ENCODE peak calls at places on chromosomes 11 and 22, in seven cellular contexts. N is tibial nerve, U is neural crest cell, A is BJ, J is HCT116, X is nephron progenitor cell, V is lower leg skin. C is an unnamed sample.

GRCh38 chr22:22923930-22924329 is 36.3 kb downstream of the IGLL5 start:
- DNase-seq in N (no peak), U (no peak), A (no peak), J (no peak), X (no peak), V (no peak), C (no peak)

GRCh38 chr22:40247976-40248375 is 70.3 kb downstream of the TNRC6B start:
- DNase-seq in N (no peak), U (no peak), A (no peak), J (no peak), X (no peak), V (no peak), C (peak)

GRCh38 chr11:101129203-101129943 is at the start of gene PGR:
- DNase-seq in N (peak), U (peak), A (no peak), J (no peak), X (peak), V (peak), C (no peak)

GRCh38 chr11:78742430-78742829 is 167.8 kb upstream of the NARS2 start:
- DNase-seq in N (no peak), U (no peak), A (no peak), J (no peak), X (no peak), V (peak), C (no peak)

GRCh38 chr11:31030375-31030774 is 339.2 kb downstream of the DCDC1 start:
- DNase-seq in N (no peak), U (no peak), A (no peak), J (no peak), X (no peak), V (no peak), C (no peak)

GRCh38 chr11:128171496-128171895 is 415.9 kb downstream of the ETS1 start:
- DNase-seq in N (no peak), U (no peak), A (no peak), J (no peak), X (no peak), V (no peak), C (no peak)

GRCh38 chr22:24285245-24285644 is 14.6 kb downstream of the SPECC1L start:
- DNase-seq in N (no peak), U (no peak), A (no peak), J (peak), X (no peak), V (no peak), C (peak)

GRCh38 chr11:88363566-88364169 is 26.1 kb upstream of the CTSC start:
- DNase-seq in N (no peak), U (no peak), A (no peak), J (no peak), X (no peak), V (no peak), C (no peak)

GRCh38 chr22:36465232-36466021 is 16.0 kb downstream of the TXN2 start:
- DNase-seq in N (no peak), U (no peak), A (no peak), J (peak), X (no peak), V (peak), C (no peak)

GRCh38 chr11:76609736-76610370 is 60.7 kb downstream of the LRRC32 start:
- DNase-seq in N (no peak), U (no peak), A (no peak), J (no peak), X (no peak), V (peak), C (no peak)

GRCh38 chr11:34972892-34973291 is 56.5 kb downstream of the PDHX start:
- DNase-seq in N (no peak), U (no peak), A (peak), J (no peak), X (no peak), V (no peak), C (no peak)

GRCh38 chr22:21641417-21641794 is 696 bp upstream of the SDF2L1 start:
- DNase-seq in N (peak), U (peak), A (no peak), J (no peak), X (peak), V (no peak), C (no peak)

GRCh38 chr11:15562230-15562629 is 447.5 kb downstream of the INSC start:
- DNase-seq in N (no peak), U (no peak), A (no peak), J (no peak), X (no peak), V (peak), C (no peak)

GRCh38 chr11:554824-555499 is 5.6 kb downstream of the LMNTD2 start:
- DNase-seq in N (no peak), U (peak), A (no peak), J (peak), X (peak), V (no peak), C (peak)

GRCh38 chr22:19825904-19826618 is 28.6 kb downstream of the GNB1L start:
- DNase-seq in N (no peak), U (no peak), A (no peak), J (no peak), X (no peak), V (no peak), C (no peak)

GRCh38 chr11:70048279-70049024 is 29.7 kb upstream of the ANO1 start:
- DNase-seq in N (no peak), U (no peak), A (no peak), J (peak), X (peak), V (peak), C (no peak)
- TF ChIP-seq CTCF in N (no peak), U (peak), A (no peak), J (peak), X (peak), V (no peak), C (no peak)

DNA sequence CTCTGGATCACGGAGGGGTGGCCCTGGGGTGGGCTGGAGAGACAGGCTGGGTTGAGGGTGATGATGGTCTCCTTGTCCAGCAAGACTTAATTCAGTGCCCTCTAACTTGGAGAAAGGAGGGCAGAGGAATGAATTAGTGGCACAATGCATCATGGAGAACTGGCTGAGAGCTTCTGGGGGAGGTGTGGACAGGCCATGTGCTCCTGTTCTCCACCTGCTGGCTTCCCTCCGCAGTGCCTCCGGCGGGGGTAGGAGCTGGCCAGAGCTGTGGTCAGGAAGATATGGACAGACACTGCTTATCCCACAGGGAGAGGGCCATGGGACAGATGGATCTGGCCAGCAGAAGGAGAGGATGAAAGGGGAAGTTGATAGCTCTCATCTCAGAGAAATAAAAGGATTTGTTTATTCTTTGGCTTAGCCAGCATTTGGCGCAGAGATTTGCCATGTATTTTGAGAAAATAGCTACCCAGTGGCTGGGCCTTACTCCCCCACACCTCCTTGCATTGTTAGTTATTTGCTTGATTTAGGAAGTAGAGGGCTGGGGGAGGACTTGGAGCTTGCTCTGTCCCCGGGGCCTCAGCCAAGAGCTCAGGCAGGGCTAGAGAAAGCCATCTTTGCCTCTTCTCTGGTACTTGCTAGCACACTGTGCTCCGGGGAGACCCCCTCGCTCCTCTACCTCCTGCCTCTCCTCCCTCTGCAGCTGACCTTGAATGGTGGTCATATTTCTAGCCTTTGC is 93.2 kb downstream of the SCN3B start:
- DNase-seq in N (no peak), U (no peak), A (no peak), J (no peak), X (peak), V (no peak), C (no peak)
- TF ChIP-seq CTCF in N (no peak), U (peak), A (peak), J (no peak), X (peak), V (no peak), C (no peak)

GRCh38 chr11:69150175-69150574 is 5.6 kb upstream of the SMIM38 start:
- DNase-seq in N (no peak), U (no peak), A (no peak), J (no peak), X (no peak), V (no peak), C (no peak)
- TF ChIP-seq CTCF in N (no peak), U (no peak), A (no peak), J (no peak), X (no peak), V (no peak), C (no peak)

GRCh38 chr22:46762238-46763050 is at the start of gene TBC1D22A:
- DNase-seq in N (peak), U (peak), A (peak), J (peak), X (peak), V (peak), C (peak)
- TF ChIP-seq CTCF in N (no peak), U (peak), A (peak), J (no peak), X (no peak), V (no peak), C (no peak)

DNA sequence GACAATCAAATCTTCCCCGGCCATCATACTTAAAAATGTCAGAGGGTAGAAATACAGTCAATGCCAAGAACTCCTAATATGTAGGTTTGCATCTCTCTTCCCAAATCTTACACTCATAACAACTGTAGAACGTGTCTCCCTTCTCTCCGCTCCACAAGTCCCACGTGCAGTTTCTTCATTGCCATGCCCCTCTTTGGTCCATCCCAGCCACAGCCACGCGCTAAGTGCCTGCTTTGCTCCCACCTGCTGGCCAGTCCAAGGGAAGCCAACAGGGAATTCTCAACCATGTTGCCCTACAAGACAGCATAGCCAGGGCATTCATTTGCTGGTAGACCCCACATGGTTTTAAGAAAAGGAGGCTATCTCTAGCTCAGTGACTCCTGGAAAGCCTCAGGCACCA is 420.6 kb upstream of the ISX start:
- DNase-seq in N (no peak), U (peak), A (no peak), J (no peak), X (peak), V (no peak), C (no peak)
- TF ChIP-seq CTCF in N (no peak), U (no peak), A (no peak), J (no peak), X (no peak), V (no peak), C (no peak)

DNA sequence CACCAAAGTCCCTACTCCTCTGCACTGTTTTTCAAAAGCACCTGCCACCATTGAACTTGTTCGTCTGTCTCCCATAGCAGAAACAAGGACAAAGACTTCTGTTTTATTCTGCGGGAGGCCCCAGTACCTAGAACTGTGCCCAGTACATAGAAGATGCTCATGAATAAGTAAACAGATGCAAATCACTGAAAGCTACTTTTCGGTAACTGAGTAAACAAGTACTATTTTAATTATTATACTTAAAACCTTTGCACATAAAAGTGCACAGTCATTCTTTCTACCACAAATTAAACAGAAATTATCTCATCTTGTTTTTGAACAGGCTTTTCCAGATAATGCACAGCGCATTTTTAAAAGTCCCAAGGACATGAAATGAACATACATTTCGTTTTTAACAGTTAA is 3.8 kb downstream of the NAP1L4 start:
- DNase-seq in N (no peak), U (no peak), A (no peak), J (no peak), X (no peak), V (no peak), C (no peak)
- TF ChIP-seq CTCF in N (no peak), U (no peak), A (no peak), J (no peak), X (no peak), V (no peak), C (no peak)

DNA sequence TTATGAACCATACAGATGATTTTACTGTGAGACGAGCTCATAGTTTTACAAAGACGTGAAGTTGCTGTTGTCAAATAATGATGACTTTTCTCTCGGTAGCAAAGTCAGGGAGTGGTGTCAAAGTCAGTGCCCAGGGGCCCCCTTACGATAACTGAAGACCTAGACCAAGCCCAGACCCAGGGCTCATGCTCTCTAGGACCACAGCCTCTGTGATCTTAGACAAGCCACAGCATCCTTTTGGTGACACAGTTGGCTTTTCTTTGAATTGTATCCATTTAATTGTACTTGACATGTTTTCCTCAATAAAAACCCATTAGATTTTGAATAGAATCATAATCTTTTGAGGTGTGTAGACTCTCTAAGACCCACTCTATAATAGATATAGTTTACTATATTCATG is 17.9 kb upstream of the POGLUT3 start:
- DNase-seq in N (no peak), U (no peak), A (no peak), J (no peak), X (no peak), V (no peak), C (no peak)
- TF ChIP-seq CTCF in N (no peak), U (no peak), A (no peak), J (no peak), X (no peak), V (no peak), C (no peak)

GRCh38 chr22:38236786-38237185 is 35.0 kb downstream of the MAFF start:
- DNase-seq in N (no peak), U (no peak), A (no peak), J (no peak), X (no peak), V (no peak), C (no peak)

GRCh38 chr22:38235240-38235850 is 33.6 kb downstream of the MAFF start:
- DNase-seq in N (no peak), U (no peak), A (no peak), J (no peak), X (no peak), V (no peak), C (no peak)

GRCh38 chr22:38240734-38241252 is 32.0 kb downstream of the TMEM184B start:
- DNase-seq in N (no peak), U (no peak), A (peak), J (peak), X (no peak), V (no peak), C (no peak)

GRCh38 chr22:38238519-38239051 is 34.2 kb downstream of the TMEM184B start:
- DNase-seq in N (no peak), U (no peak), A (peak), J (no peak), X (no peak), V (no peak), C (no peak)

DNA sequence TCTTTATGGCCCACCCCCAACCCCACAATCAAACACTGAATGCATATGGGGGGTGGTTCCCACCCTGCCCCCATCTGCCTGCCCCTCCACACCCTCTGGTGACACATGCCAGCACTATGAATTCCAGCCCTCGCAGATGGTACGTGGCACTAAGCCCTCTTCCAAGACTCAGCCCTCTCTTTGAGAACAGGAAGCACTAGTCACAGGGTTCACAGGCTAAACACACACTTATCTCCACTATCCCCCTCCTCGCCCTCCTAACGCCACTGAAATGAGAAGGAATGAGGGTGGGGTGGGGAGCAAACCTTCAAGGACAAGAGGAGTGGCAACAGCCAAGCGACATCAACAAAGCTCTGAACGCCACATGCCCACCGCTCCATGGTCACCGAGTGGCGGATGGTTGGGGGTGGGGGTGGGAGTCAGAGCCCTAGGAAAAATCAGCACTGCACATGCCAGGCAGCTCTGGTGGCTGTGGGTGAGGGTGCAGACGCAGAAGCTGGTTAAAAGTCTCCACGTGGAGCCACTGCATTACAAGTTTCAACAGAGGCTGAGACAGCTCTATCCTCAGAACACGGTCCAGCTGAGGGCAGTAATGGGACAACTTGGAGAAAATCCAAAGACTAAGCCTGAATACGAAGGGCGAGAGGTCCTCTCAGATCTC is 33.6 kb downstream of the TMEM184B start:
- DNase-seq in N (no peak), U (no peak), A (peak), J (no peak), X (no peak), V (no peak), C (no peak)
- TF ChIP-seq CTCF in N (peak), U (no peak), A (peak), J (no peak), X (no peak), V (no peak), C (no peak)

DNA sequence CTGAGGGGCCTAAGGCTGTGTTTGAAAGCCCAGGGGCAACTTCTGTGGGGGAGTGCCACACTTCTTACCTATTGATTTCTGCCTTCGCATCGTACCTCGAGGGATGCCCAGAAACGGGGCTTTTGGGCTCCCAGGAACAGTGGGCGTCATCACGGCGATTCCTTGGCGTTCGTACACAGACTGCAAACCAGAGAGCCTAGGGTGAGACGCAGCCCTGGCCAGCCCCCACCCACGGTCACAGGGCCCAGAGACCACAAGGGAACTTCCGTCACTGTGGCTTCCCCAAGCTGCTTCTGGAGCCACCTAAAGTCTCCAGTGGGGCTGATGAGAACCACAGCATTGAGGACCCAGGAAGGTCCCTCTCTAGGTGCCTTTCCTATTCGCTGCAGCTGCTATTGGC is 91.9 kb downstream of the CTTN start:
- DNase-seq in N (no peak), U (no peak), A (no peak), J (no peak), X (no peak), V (no peak), C (peak)
- TF ChIP-seq CTCF in N (no peak), U (no peak), A (no peak), J (no peak), X (no peak), V (no peak), C (no peak)

C was measured in activated CD8-positive, alpha-beta T cell treated with anti-CD3 and anti-CD28 coated beads for 36 hours.